ENCODE peak calls at places on chromosomes 5 and 9, in six cellular contexts. A is fibroblast of lung, T is AG10803, Y is neural crest cell, Q is glutamatergic neuron, N is left ventricle myocardium inferior. S is an unnamed sample.

GRCh38 chr9:128921881-128922763 is 1.3 kb downstream of the PHYHD1 start:
- DNase-seq in A (peak; percentile 33), T (peak; percentile 58), Y (peak; percentile 54), Q (peak; percentile 62), N (peak; percentile 58), S (peak; percentile 69)

GRCh38 chr5:97044057-97044456 is 98.4 kb downstream of the LIX1 start:
- DNase-seq in A (no peak), T (no peak), Y (no peak), Q (no peak), N (peak; percentile 17), S (peak; percentile 11)

GRCh38 chr5:176590035-176590729 is 19.8 kb downstream of the GPRIN1 start:
- DNase-seq in A (no peak), T (no peak), Y (no peak), Q (no peak), N (no peak), S (no peak)

GRCh38 chr5:157888814-157889532 is 30.0 kb upstream of the CLINT1 start:
- DNase-seq in A (no peak), T (no peak), Y (no peak), Q (no peak), N (no peak), S (no peak)

GRCh38 chr9:211036-211435 is 3.6 kb upstream of the DOCK8 start:
- DNase-seq in A (no peak), T (no peak), Y (no peak), Q (no peak), N (no peak), S (no peak)

GRCh38 chr5:33524476-33524875 is 83.7 kb downstream of the TARS1 start:
- DNase-seq in A (no peak), T (peak; percentile 37), Y (no peak), Q (no peak), N (no peak), S (no peak)

GRCh38 chr5:60521379-60522298 is 178.3 kb downstream of the DEPDC1B start:
- DNase-seq in A (no peak), T (no peak), Y (no peak), Q (no peak), N (no peak), S (no peak)

GRCh38 chr9:88533951-88534455 is 975 bp upstream of the NXNL2 start:
- DNase-seq in A (peak; percentile 67), T (peak; percentile 74), Y (no peak), Q (peak; percentile 26), N (peak; percentile 35), S (no peak)

GRCh38 chr5:11000517-11001353 is 239.7 kb upstream of the DAP start:
- DNase-seq in A (peak; percentile 37), T (no peak), Y (no peak), Q (no peak), N (no peak), S (no peak)

GRCh38 chr9:133737071-133737773 is 930 bp downstream of the SARDH start:
- DNase-seq in A (no peak), T (no peak), Y (no peak), Q (no peak), N (no peak), S (no peak)

GRCh38 chr9:126144617-126145456 is 181.8 kb upstream of the MVB12B start:
- DNase-seq in A (no peak), T (no peak), Y (no peak), Q (no peak), N (no peak), S (no peak)

GRCh38 chr5:38258319-38259061 is at the start of gene EGFLAM:
- DNase-seq in A (peak; percentile 6), T (no peak), Y (peak; percentile 40), Q (peak; percentile 73), N (peak; percentile 46), S (peak; percentile 87)

DNA sequence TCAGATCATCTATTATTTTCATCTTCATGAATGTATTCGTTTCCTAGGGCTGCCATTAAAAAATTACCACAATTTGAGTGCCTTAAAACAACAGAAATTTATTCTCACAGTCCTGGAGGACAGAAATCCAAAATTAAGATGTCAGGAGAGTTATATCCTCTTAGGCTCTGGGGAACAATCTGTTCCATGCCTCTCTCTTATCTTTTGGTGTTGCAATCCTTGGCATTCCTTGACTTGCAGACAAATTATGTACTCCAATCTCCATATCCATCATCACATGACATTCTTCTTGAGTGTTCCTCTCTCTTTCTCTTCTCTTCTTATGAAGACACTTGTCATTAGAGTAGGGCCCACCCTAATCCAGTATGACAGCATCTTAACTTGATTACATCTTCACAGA is 339.4 kb downstream of the EFNA5 start:
- DNase-seq in A (no peak), T (no peak), Y (no peak), Q (no peak), N (no peak), S (no peak)
- TF ChIP-seq CTCF in A (no peak), T (no peak), Y (no peak), Q (no peak), N (no peak), S (no peak)

GRCh38 chr9:35415769-35416427 is 74.0 kb upstream of the RUSC2 start:
- DNase-seq in A (no peak), T (no peak), Y (no peak), Q (no peak), N (no peak), S (no peak)
- TF ChIP-seq CTCF in A (no peak), T (no peak), Y (no peak), Q (no peak), N (no peak), S (no peak)

GRCh38 chr9:100324594-100325200 is 28.0 kb downstream of the TEX10 start:
- DNase-seq in A (peak; percentile 61), T (peak; percentile 75), Y (no peak), Q (no peak), N (no peak), S (no peak)
- TF ChIP-seq CTCF in A (peak; percentile 47), T (peak; percentile 69), Y (peak; percentile 72), Q (peak; percentile 58), N (peak; percentile 62), S (peak; percentile 52)

GRCh38 chr5:45533692-45534091 is 162.5 kb downstream of the HCN1 start:
- DNase-seq in A (no peak), T (no peak), Y (no peak), Q (no peak), N (no peak), S (no peak)
- TF ChIP-seq CTCF in A (no peak), T (no peak), Y (no peak), Q (no peak), N (no peak), S (no peak)